ENCODE peak calls at places on chromosomes 1 and 21, in six cellular contexts. One of them, this sample, is unnamed.

GRCh38 chr1:202254454-202255252 is 61.1 kb downstream of the LGR6 start:
- DNase-seq in RWPE1: no peak
- DNase-seq in heart right ventricle: no peak
- DNase-seq in BJ: no peak
- DNase-seq in GM13976: no peak
- DNase-seq in GM12864: no peak
- DNase-seq in this sample: no peak

GRCh38 chr1:183537405-183537804 is 52.9 kb downstream of the NCF2 start:
- DNase-seq in RWPE1: no peak
- DNase-seq in heart right ventricle: no peak
- DNase-seq in BJ: no peak
- DNase-seq in GM13976: no peak
- DNase-seq in GM12864: no peak
- DNase-seq in this sample: no peak

GRCh38 chr1:182575540-182576149 is 13.4 kb downstream of the RNASEL start:
- DNase-seq in RWPE1: peak
- DNase-seq in heart right ventricle: no peak
- DNase-seq in BJ: no peak
- DNase-seq in GM13976: no peak
- DNase-seq in GM12864: no peak
- DNase-seq in this sample: no peak

GRCh38 chr1:90924982-90925381 is 96.9 kb downstream of the ZNF644 start:
- DNase-seq in RWPE1: no peak
- DNase-seq in heart right ventricle: no peak
- DNase-seq in BJ: no peak
- DNase-seq in GM13976: no peak
- DNase-seq in GM12864: no peak
- DNase-seq in this sample: no peak

GRCh38 chr1:169745015-169745861 is 11.4 kb upstream of the SELE start:
- DNase-seq in RWPE1: no peak
- DNase-seq in heart right ventricle: no peak
- DNase-seq in BJ: no peak
- DNase-seq in GM13976: no peak
- DNase-seq in GM12864: no peak
- DNase-seq in this sample: no peak

GRCh38 chr1:59692591-59692990 is 122.2 kb upstream of the HOOK1 start:
- DNase-seq in RWPE1: no peak
- DNase-seq in heart right ventricle: no peak
- DNase-seq in BJ: peak
- DNase-seq in GM13976: no peak
- DNase-seq in GM12864: no peak
- DNase-seq in this sample: no peak

GRCh38 chr1:160453443-160453842 is 53.1 kb downstream of the VANGL2 start:
- DNase-seq in RWPE1: no peak
- DNase-seq in heart right ventricle: no peak
- DNase-seq in BJ: no peak
- DNase-seq in GM13976: peak
- DNase-seq in GM12864: peak
- DNase-seq in this sample: no peak

GRCh38 chr1:16976966-16977365 is 3.5 kb downstream of the MFAP2 start:
- DNase-seq in RWPE1: no peak
- DNase-seq in heart right ventricle: no peak
- DNase-seq in BJ: no peak
- DNase-seq in GM13976: no peak
- DNase-seq in GM12864: no peak
- DNase-seq in this sample: no peak

GRCh38 chr1:219324629-219325367 is 151.1 kb downstream of the LYPLAL1 start:
- DNase-seq in RWPE1: peak
- DNase-seq in heart right ventricle: no peak
- DNase-seq in BJ: peak
- DNase-seq in GM13976: no peak
- DNase-seq in GM12864: peak
- DNase-seq in this sample: no peak

GRCh38 chr1:185971688-185972087 is 237.5 kb downstream of the HMCN1 start:
- DNase-seq in RWPE1: no peak
- DNase-seq in heart right ventricle: no peak
- DNase-seq in BJ: peak
- DNase-seq in GM13976: no peak
- DNase-seq in GM12864: no peak
- DNase-seq in this sample: no peak

GRCh38 chr1:19010995-19011696 is 54.7 kb upstream of the IFFO2 start:
- DNase-seq in RWPE1: peak
- DNase-seq in heart right ventricle: peak
- DNase-seq in BJ: peak
- DNase-seq in GM13976: peak
- DNase-seq in GM12864: peak
- DNase-seq in this sample: peak

GRCh38 chr1:63454269-63454668 is 68.8 kb downstream of the ITGB3BP start:
- DNase-seq in RWPE1: no peak
- DNase-seq in heart right ventricle: no peak
- DNase-seq in BJ: no peak
- DNase-seq in GM13976: no peak
- DNase-seq in GM12864: no peak
- DNase-seq in this sample: no peak

GRCh38 chr1:25610822-25611630 is 5.6 kb upstream of the MAN1C1 start:
- DNase-seq in RWPE1: no peak
- DNase-seq in heart right ventricle: no peak
- DNase-seq in BJ: no peak
- DNase-seq in GM13976: no peak
- DNase-seq in GM12864: no peak
- DNase-seq in this sample: no peak

GRCh38 chr1:216580538-216581057 is 142.6 kb downstream of the ESRRG start:
- DNase-seq in RWPE1: no peak
- DNase-seq in heart right ventricle: no peak
- DNase-seq in BJ: no peak
- DNase-seq in GM13976: no peak
- DNase-seq in GM12864: no peak
- DNase-seq in this sample: no peak

GRCh38 chr1:95622609-95623008 is 388.6 kb downstream of the RWDD3 start:
- DNase-seq in RWPE1: no peak
- DNase-seq in heart right ventricle: no peak
- DNase-seq in BJ: no peak
- DNase-seq in GM13976: no peak
- DNase-seq in GM12864: no peak
- DNase-seq in this sample: no peak

GRCh38 chr1:162844153-162844552 is 16.8 kb downstream of the CCDC190 start:
- DNase-seq in RWPE1: no peak
- DNase-seq in heart right ventricle: no peak
- DNase-seq in BJ: no peak
- DNase-seq in GM13976: no peak
- DNase-seq in GM12864: no peak
- DNase-seq in this sample: no peak

GRCh38 chr1:22635436-22635835 is 992 bp upstream of the C1QA start:
- DNase-seq in RWPE1: no peak
- DNase-seq in heart right ventricle: peak
- DNase-seq in BJ: no peak
- DNase-seq in GM13976: no peak
- DNase-seq in GM12864: no peak
- DNase-seq in this sample: no peak

GRCh38 chr1:114979278-114979891 is 50.2 kb upstream of the TSHB start:
- DNase-seq in RWPE1: peak
- DNase-seq in heart right ventricle: no peak
- DNase-seq in BJ: no peak
- DNase-seq in GM13976: peak
- DNase-seq in GM12864: peak
- DNase-seq in this sample: peak

GRCh38 chr1:50967416-50968020 is 2.5 kb upstream of the CDKN2C start:
- DNase-seq in RWPE1: no peak
- DNase-seq in heart right ventricle: no peak
- DNase-seq in BJ: no peak
- DNase-seq in GM13976: peak
- DNase-seq in GM12864: no peak
- DNase-seq in this sample: peak

GRCh38 chr1:180981596-180982387 is 40.9 kb downstream of the STX6 start:
- DNase-seq in RWPE1: no peak
- DNase-seq in heart right ventricle: no peak
- DNase-seq in BJ: no peak
- DNase-seq in GM13976: peak
- DNase-seq in GM12864: peak
- DNase-seq in this sample: peak

GRCh38 chr1:209238356-209238755 is 345.2 kb upstream of the CAMK1G start:
- DNase-seq in RWPE1: no peak
- DNase-seq in heart right ventricle: no peak
- DNase-seq in BJ: no peak
- DNase-seq in GM13976: no peak
- DNase-seq in GM12864: no peak
- DNase-seq in this sample: no peak

GRCh38 chr1:231485029-231485784 is 43.3 kb upstream of the TSNAX start:
- DNase-seq in RWPE1: no peak
- DNase-seq in heart right ventricle: no peak
- DNase-seq in BJ: no peak
- DNase-seq in GM13976: no peak
- DNase-seq in GM12864: no peak
- DNase-seq in this sample: no peak

GRCh38 chr1:84855168-84855567 is 37.8 kb downstream of the LPAR3 start:
- DNase-seq in RWPE1: peak
- DNase-seq in heart right ventricle: no peak
- DNase-seq in BJ: no peak
- DNase-seq in GM13976: no peak
- DNase-seq in GM12864: no peak
- DNase-seq in this sample: no peak

GRCh38 chr21:45918011-45918410 is 63.6 kb upstream of the COL6A1 start:
- DNase-seq in RWPE1: no peak
- DNase-seq in heart right ventricle: no peak
- DNase-seq in BJ: no peak
- DNase-seq in GM13976: no peak
- DNase-seq in GM12864: no peak
- DNase-seq in this sample: no peak

GRCh38 chr1:78155121-78155520 is 109.4 kb downstream of the GIPC2 start:
- DNase-seq in RWPE1: no peak
- DNase-seq in heart right ventricle: no peak
- DNase-seq in BJ: no peak
- DNase-seq in GM13976: no peak
- DNase-seq in GM12864: no peak
- DNase-seq in this sample: no peak

DNA sequence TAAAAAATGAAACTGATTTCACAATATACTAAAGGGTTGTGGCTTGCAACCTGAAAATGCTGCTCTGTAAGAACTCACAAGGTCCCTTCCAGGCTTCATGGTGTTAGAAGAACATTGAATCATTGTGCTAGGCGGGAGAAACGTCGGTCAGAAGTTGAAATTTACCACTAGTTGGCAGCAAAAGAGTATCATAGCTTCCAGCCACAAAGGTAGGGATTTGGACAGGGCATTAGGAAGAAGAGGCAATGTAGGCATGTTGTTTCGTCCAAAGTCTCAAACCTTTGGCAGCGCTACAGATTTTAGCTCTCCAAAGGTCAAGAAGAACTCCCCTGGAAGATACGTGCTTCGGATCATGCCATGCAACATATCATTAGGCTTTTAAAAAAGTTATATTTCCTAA is 62.5 kb upstream of the ZP4 start:
- DNase-seq in RWPE1: no peak
- DNase-seq in heart right ventricle: no peak
- DNase-seq in BJ: no peak
- DNase-seq in GM13976: no peak
- DNase-seq in GM12864: no peak
- DNase-seq in this sample: no peak
- TF ChIP-seq CTCF in RWPE1: no peak
- TF ChIP-seq CTCF in heart right ventricle: no peak
- TF ChIP-seq CTCF in BJ: no peak
- TF ChIP-seq CTCF in GM13976: no peak
- TF ChIP-seq CTCF in GM12864: no peak
- TF ChIP-seq CTCF in this sample: no peak

GRCh38 chr1:116461723-116462122 is 88.7 kb downstream of the ATP1A1 start:
- DNase-seq in RWPE1: no peak
- DNase-seq in heart right ventricle: no peak
- DNase-seq in BJ: no peak
- DNase-seq in GM13976: no peak
- DNase-seq in GM12864: no peak
- DNase-seq in this sample: no peak
- TF ChIP-seq CTCF in RWPE1: no peak
- TF ChIP-seq CTCF in heart right ventricle: no peak
- TF ChIP-seq CTCF in BJ: no peak
- TF ChIP-seq CTCF in GM13976: no peak
- TF ChIP-seq CTCF in GM12864: no peak
- TF ChIP-seq CTCF in this sample: no peak

GRCh38 chr1:173561263-173561662 is 41.6 kb downstream of the SLC9C2 start:
- DNase-seq in RWPE1: no peak
- DNase-seq in heart right ventricle: no peak
- DNase-seq in BJ: no peak
- DNase-seq in GM13976: no peak
- DNase-seq in GM12864: no peak
- DNase-seq in this sample: no peak

GRCh38 chr1:173568483-173568882 is 34.4 kb downstream of the SLC9C2 start:
- DNase-seq in RWPE1: no peak
- DNase-seq in heart right ventricle: no peak
- DNase-seq in BJ: no peak
- DNase-seq in GM13976: no peak
- DNase-seq in GM12864: no peak
- DNase-seq in this sample: no peak

GRCh38 chr1:173560300-173560699 is 42.6 kb downstream of the SLC9C2 start:
- DNase-seq in RWPE1: no peak
- DNase-seq in heart right ventricle: no peak
- DNase-seq in BJ: no peak
- DNase-seq in GM13976: no peak
- DNase-seq in GM12864: no peak
- DNase-seq in this sample: no peak

GRCh38 chr1:173562813-173563212 is 40.1 kb downstream of the SLC9C2 start:
- DNase-seq in RWPE1: no peak
- DNase-seq in heart right ventricle: no peak
- DNase-seq in BJ: no peak
- DNase-seq in GM13976: no peak
- DNase-seq in GM12864: no peak
- DNase-seq in this sample: no peak
- TF ChIP-seq CTCF in RWPE1: no peak
- TF ChIP-seq CTCF in heart right ventricle: no peak
- TF ChIP-seq CTCF in BJ: peak
- TF ChIP-seq CTCF in GM13976: no peak
- TF ChIP-seq CTCF in GM12864: no peak
- TF ChIP-seq CTCF in this sample: no peak

GRCh38 chr1:55869050-55869449 is 653.9 kb upstream of the USP24 start:
- DNase-seq in RWPE1: no peak
- DNase-seq in heart right ventricle: peak
- DNase-seq in BJ: no peak
- DNase-seq in GM13976: no peak
- DNase-seq in GM12864: no peak
- DNase-seq in this sample: no peak

GRCh38 chr1:55867444-55867843 is 652.3 kb upstream of the USP24 start:
- DNase-seq in RWPE1: no peak
- DNase-seq in heart right ventricle: no peak
- DNase-seq in BJ: no peak
- DNase-seq in GM13976: no peak
- DNase-seq in GM12864: no peak
- DNase-seq in this sample: no peak

GRCh38 chr1:55870076-55870475 is 654.9 kb upstream of the USP24 start:
- DNase-seq in RWPE1: no peak
- DNase-seq in heart right ventricle: no peak
- DNase-seq in BJ: no peak
- DNase-seq in GM13976: no peak
- DNase-seq in GM12864: no peak
- DNase-seq in this sample: no peak

DNA sequence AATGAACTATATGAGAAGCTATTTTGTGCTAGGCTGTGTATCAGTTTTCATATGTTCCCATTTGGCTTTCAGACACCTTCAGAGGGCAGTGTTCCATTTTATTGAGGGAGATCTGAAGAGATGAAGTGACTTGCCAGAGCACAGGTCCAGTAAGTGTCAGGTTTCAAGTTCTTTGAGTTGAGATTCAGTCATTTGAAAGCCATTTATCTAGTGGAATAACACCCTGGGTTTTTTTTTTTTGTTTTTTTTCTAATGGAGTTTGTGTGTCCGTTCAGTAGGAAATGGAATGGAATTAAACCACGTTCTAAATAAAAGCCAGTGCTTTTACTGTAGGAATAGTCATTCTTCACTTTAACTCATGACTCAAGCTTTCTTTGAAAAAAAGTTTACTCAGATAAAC is 652.9 kb upstream of the USP24 start:
- DNase-seq in RWPE1: no peak
- DNase-seq in heart right ventricle: no peak
- DNase-seq in BJ: no peak
- DNase-seq in GM13976: no peak
- DNase-seq in GM12864: no peak
- DNase-seq in this sample: no peak
- TF ChIP-seq CTCF in RWPE1: no peak
- TF ChIP-seq CTCF in heart right ventricle: no peak
- TF ChIP-seq CTCF in BJ: no peak
- TF ChIP-seq CTCF in GM13976: no peak
- TF ChIP-seq CTCF in GM12864: no peak
- TF ChIP-seq CTCF in this sample: no peak